ENCODE peak calls at places on chromosomes 5 and 9, in eight cellular contexts. Z is HFF-Myc, Y is iris pigment epithelial cell, T is NCI-H2107, X is foreskin fibroblast, S is T1000, D is heart left ventricle, W is DMS153. P is an unnamed sample.

GRCh38 chr5:1002836-1003235 is 5.8 kb upstream of the NKD2 start:
- DNase-seq in X (no peak), S (no peak), T (no peak), W (no peak), D (no peak), Z (no peak), Y (no peak), P (no peak)

GRCh38 chr5:88923623-88924619 is 40.9 kb upstream of the MEF2C start:
- DNase-seq in D (no peak), T (no peak), S (no peak), W (no peak), X (no peak), Z (no peak), Y (no peak), P (no peak)

GRCh38 chr9:133657120-133657661 is 21.0 kb downstream of the DBH start:
- DNase-seq in X (no peak), T (peak; percentile 85), Y (peak; percentile 9), Z (no peak), W (peak; percentile 67), S (no peak), D (no peak), P (no peak)

GRCh38 chr9:72255546-72255925 is 106.3 kb downstream of the GDA start:
- DNase-seq in W (no peak), T (no peak), D (no peak), Z (no peak), Y (no peak), X (peak; percentile 1), S (peak; percentile 45), P (no peak)

GRCh38 chr5:1297243-1297642 is 2.4 kb upstream of the TERT start:
- DNase-seq in S (no peak), Z (no peak), D (no peak), W (no peak), T (no peak), Y (no peak), X (no peak), P (no peak)

GRCh38 chr5:66246621-66247020 is 102.5 kb downstream of the SREK1 start:
- DNase-seq in T (no peak), S (peak; percentile 66), D (no peak), Y (peak; percentile 70), X (peak; percentile 29), Z (no peak), W (no peak), P (no peak)

GRCh38 chr9:107491081-107492053 is 1.8 kb upstream of the KLF4 start:
- DNase-seq in D (peak; percentile 49), Z (no peak), S (no peak), T (no peak), X (no peak), W (no peak), Y (no peak), P (no peak)

GRCh38 chr5:111043712-111044506 is 27.6 kb upstream of the TSLP start:
- DNase-seq in W (no peak), D (no peak), S (peak; percentile 8), Y (peak; percentile 87), T (peak; percentile 53), Z (peak; percentile 19), X (peak; percentile 24), P (no peak)

GRCh38 chr9:128383007-128383753 is 12.0 kb downstream of the URM1 start:
- DNase-seq in X (no peak), Z (no peak), D (no peak), S (no peak), T (no peak), Y (no peak), W (no peak), P (no peak)

GRCh38 chr5:174690256-174690655 is 34.1 kb upstream of the MSX2 start:
- DNase-seq in X (peak; percentile 1), S (no peak), D (no peak), Y (no peak), Z (no peak), W (no peak), T (no peak), P (no peak)

GRCh38 chr9:135615666-135616620 is 23.4 kb downstream of the GLT6D1 start:
- DNase-seq in Y (no peak), Z (no peak), X (no peak), S (no peak), W (no peak), D (no peak), T (no peak), P (no peak)

GRCh38 chr9:38620483-38621433 is at the start of gene ANKRD18A:
- DNase-seq in X (peak; percentile 41), Y (peak; percentile 54), Z (peak; percentile 4), W (peak; percentile 92), T (peak; percentile 58), S (peak; percentile 81), D (peak; percentile 48), P (peak; percentile 59)

GRCh38 chr5:57311921-57312320 is 138.1 kb downstream of the GPBP1 start:
- DNase-seq in X (no peak), Y (no peak), S (no peak), W (no peak), D (no peak), T (no peak), Z (no peak), P (no peak)

GRCh38 chr5:42242210-42242609 is 181.0 kb upstream of the GHR start:
- DNase-seq in S (peak; percentile 54), W (no peak), T (no peak), D (no peak), Z (no peak), X (no peak), Y (no peak), P (no peak)

GRCh38 chr5:51396797-51397196 is 13.5 kb downstream of the ISL1 start:
- DNase-seq in Y (no peak), W (no peak), X (no peak), D (no peak), S (no peak), Z (no peak), T (no peak), P (no peak)

GRCh38 chr5:142544946-142545652 is 140.8 kb downstream of the FGF1 start:
- DNase-seq in T (no peak), D (no peak), W (no peak), Z (no peak), Y (peak; percentile 41), X (no peak), S (no peak), P (no peak)

GRCh38 chr9:128275198-128276007 is at the start of gene GOLGA2:
- DNase-seq in Y (peak; percentile 57), D (peak; percentile 53), Z (no peak), T (no peak), X (peak; percentile 35), S (peak; percentile 58), W (no peak), P (no peak)

GRCh38 chr9:8858250-8859161 is 1058.9 kb upstream of the DMAC1 start:
- DNase-seq in Z (no peak), D (no peak), W (no peak), Y (no peak), X (no peak), S (no peak), T (no peak), P (no peak)

GRCh38 chr5:14760548-14761002 is 96.1 kb downstream of the OTULIN start:
- DNase-seq in X (no peak), D (peak; percentile 70), T (no peak), S (no peak), Y (no peak), W (no peak), Z (no peak), P (no peak)

GRCh38 chr5:147248584-147248983 is 13.8 kb downstream of the STK32A start:
- DNase-seq in T (no peak), Z (no peak), D (no peak), W (no peak), S (no peak), X (no peak), Y (no peak), P (no peak)

GRCh38 chr9:18059447-18059846 is 414.5 kb upstream of the ADAMTSL1 start:
- DNase-seq in Y (no peak), Z (no peak), T (no peak), D (no peak), X (no peak), S (no peak), W (no peak), P (no peak)

GRCh38 chr9:78280982-78281668 is 15.8 kb upstream of the PSAT1 start:
- DNase-seq in S (no peak), Y (peak; percentile 81), X (peak; percentile 66), Z (no peak), W (no peak), D (peak; percentile 61), T (no peak), P (no peak)

GRCh38 chr5:108681079-108681921 is 66.4 kb upstream of the FER start:
- DNase-seq in X (peak; percentile 48), Z (peak; percentile 52), T (no peak), Y (peak; percentile 82), S (no peak), W (peak; percentile 31), D (no peak), P (peak; percentile 3)

GRCh38 chr5:148312159-148312558 is at the start of gene SPINK7:
- DNase-seq in W (no peak), Y (no peak), Z (no peak), D (no peak), X (no peak), T (no peak), S (no peak), P (no peak)

GRCh38 chr9:72734631-72735030 is 213.2 kb downstream of the TMC1 start:
- DNase-seq in T (no peak), D (no peak), X (no peak), Z (no peak), W (no peak), S (no peak), Y (no peak), P (no peak)

GRCh38 chr9:100440071-100440470 is 13.1 kb downstream of the MSANTD3 start:
- DNase-seq in W (no peak), T (no peak), D (no peak), Y (peak; percentile 54), S (no peak), X (peak; percentile 80), Z (no peak), P (no peak)

GRCh38 chr5:126234563-126235195 is 188.5 kb upstream of the GRAMD2B start:
- DNase-seq in D (no peak), X (peak; percentile 3), Z (peak; percentile 6), S (no peak), Y (peak; percentile 36), T (no peak), W (no peak), P (peak; percentile 23)

GRCh38 chr9:2159521-2160417 is 144.6 kb downstream of the SMARCA2 start:
- DNase-seq in D (no peak), X (no peak), T (no peak), S (no peak), W (no peak), Y (peak; percentile 39), Z (no peak), P (no peak)

GRCh38 chr9:21967707-21968106 is 26.5 kb downstream of the CDKN2A start:
- DNase-seq in D (no peak), W (no peak), X (no peak), T (no peak), S (no peak), Y (peak; percentile 56), Z (no peak), P (no peak)

GRCh38 chr5:43165323-43165722 is 26.7 kb upstream of the NIM1K start:
- DNase-seq in W (no peak), D (no peak), X (no peak), Z (no peak), T (no peak), Y (no peak), S (no peak), P (no peak)

GRCh38 chr5:10111575-10111974 is 138.1 kb downstream of the ATPSCKMT start:
- DNase-seq in S (no peak), W (peak; percentile 41), Z (peak; percentile 47), Y (peak; percentile 46), T (no peak), D (no peak), X (peak; percentile 33), P (peak; percentile 97)

GRCh38 chr5:13662646-13663045 is 281.8 kb downstream of the DNAH5 start:
- DNase-seq in S (no peak), W (no peak), D (no peak), X (no peak), T (no peak), Y (peak; percentile 5), Z (no peak), P (no peak)

GRCh38 chr5:162683280-162683679 is 615.7 kb downstream of the GABRG2 start:
- DNase-seq in D (no peak), T (no peak), W (no peak), X (no peak), Z (no peak), Y (no peak), S (no peak), P (no peak)

GRCh38 chr5:180639743-180640300 is 9.6 kb downstream of the FLT4 start:
- DNase-seq in T (no peak), W (no peak), S (no peak), Z (no peak), D (peak; percentile 16), X (no peak), Y (no peak), P (no peak)

P was measured in NCI-H748 treated with DMSO at 0.1 percent for 48 hours.